ENCODE peak calls at places on chromosome 15, in seven cellular contexts. S is NCI-H2107, O is osteoblast, Y is T-helper 9 cell, M is posterior cingulate gyrus, I is H9, P is colonic mucosa. Z is an unnamed sample.

GRCh38 chr15:94258246-94258645 is 26.9 kb downstream of the MCTP2 start:
- DNase-seq in O (no peak), Y (no peak), S (no peak), I (no peak), P (no peak), M (no peak), Z (no peak)

GRCh38 chr15:45536951-45537350 is 14.4 kb upstream of the SLC30A4 start:
- DNase-seq in I (no peak), P (no peak), M (no peak), S (no peak), Y (no peak), O (no peak), Z (no peak)

GRCh38 chr15:45522179-45522930 is at the start of gene SLC30A4:
- DNase-seq in M (peak; percentile 61), S (no peak), Y (peak; percentile 51), O (peak; percentile 97), I (peak; percentile 44), P (peak; percentile 65), Z (peak; percentile 79)

GRCh38 chr15:49471733-49472132 is 48.7 kb downstream of the FGF7 start:
- DNase-seq in P (no peak), O (no peak), I (no peak), S (no peak), Y (no peak), M (no peak), Z (no peak)

GRCh38 chr15:95884276-95884675 is 446.2 kb upstream of the NR2F2 start:
- DNase-seq in P (no peak), I (no peak), S (no peak), M (no peak), O (peak; percentile 19), Y (no peak), Z (no peak)

GRCh38 chr15:74399511-74400312 is 32.3 kb upstream of the CYP11A1 start:
- DNase-seq in M (no peak), I (no peak), P (no peak), Y (no peak), S (no peak), O (peak; percentile 94), Z (no peak)

GRCh38 chr15:59042041-59042440 is 54.6 kb downstream of the RNF111 start:
- DNase-seq in Y (no peak), M (no peak), S (no peak), I (no peak), O (no peak), P (no peak), Z (no peak)

GRCh38 chr15:86624261-86625036 is 544.8 kb downstream of the AGBL1 start:
- DNase-seq in S (no peak), Y (peak; percentile 24), O (peak; percentile 91), I (peak; percentile 88), P (peak; percentile 84), M (peak; percentile 58), Z (peak; percentile 83)

GRCh38 chr15:101664303-101664913 is 12.2 kb upstream of the TM2D3 start:
- DNase-seq in M (no peak), Y (no peak), O (peak; percentile 46), I (no peak), S (no peak), P (no peak), Z (no peak)

GRCh38 chr15:38705421-38706219 is 141.0 kb upstream of the RASGRP1 start:
- DNase-seq in M (no peak), Y (no peak), S (no peak), P (no peak), I (no peak), O (no peak), Z (no peak)

GRCh38 chr15:77029166-77030041 is 34.5 kb downstream of the PSTPIP1 start:
- DNase-seq in M (no peak), S (no peak), P (peak; percentile 60), I (peak; percentile 22), Y (no peak), O (no peak), Z (peak; percentile 12)

GRCh38 chr15:69132935-69133861 is 27.2 kb upstream of the GLCE start:
- DNase-seq in O (no peak), M (no peak), Y (no peak), P (no peak), S (no peak), I (no peak), Z (no peak)

GRCh38 chr15:79380755-79381499 is 51.2 kb upstream of the MINAR1 start:
- DNase-seq in O (peak; percentile 61), M (peak; percentile 85), P (peak; percentile 81), I (peak; percentile 73), Y (peak; percentile 72), S (peak; percentile 11), Z (peak; percentile 83)

GRCh38 chr15:57388199-57388863 is 12.0 kb downstream of the CGNL1 start:
- DNase-seq in I (no peak), S (no peak), P (no peak), O (no peak), M (no peak), Y (no peak), Z (no peak)

GRCh38 chr15:97071658-97072057 is 741.2 kb downstream of the NR2F2 start:
- DNase-seq in M (no peak), O (no peak), P (no peak), Y (no peak), S (no peak), I (no peak), Z (no peak)

GRCh38 chr15:36370735-36371115 is 208.7 kb upstream of the CDIN1 start:
- DNase-seq in I (no peak), Y (no peak), S (no peak), O (peak; percentile 31), P (no peak), M (no peak), Z (no peak)

GRCh38 chr15:97470417-97470816 is 490.1 kb upstream of the ARRDC4 start:
- DNase-seq in Y (no peak), M (no peak), P (no peak), O (no peak), S (no peak), I (no peak), Z (no peak)

GRCh38 chr15:99181544-99181943 is 67.8 kb downstream of the TTC23 start:
- DNase-seq in M (no peak), Y (no peak), P (no peak), S (peak; percentile 8), O (peak; percentile 42), I (no peak), Z (peak; percentile 31)

GRCh38 chr15:66772967-66773873 is 71.2 kb downstream of the SMAD6 start:
- DNase-seq in Y (no peak), O (no peak), I (no peak), P (peak; percentile 68), S (no peak), M (no peak), Z (peak; percentile 62)

GRCh38 chr15:64519897-64520296 is 59.5 kb downstream of the ZNF609 start:
- DNase-seq in I (no peak), O (no peak), S (no peak), M (no peak), P (no peak), Y (no peak), Z (no peak)

GRCh38 chr15:58545307-58546065 is 113.7 kb downstream of the LIPC start:
- DNase-seq in I (no peak), M (no peak), S (no peak), P (no peak), Y (no peak), O (no peak), Z (no peak)

GRCh38 chr15:85730001-85730820 is 64.5 kb downstream of the KLHL25 start:
- DNase-seq in O (no peak), M (no peak), I (no peak), P (peak; percentile 70), S (no peak), Y (no peak), Z (no peak)

GRCh38 chr15:39582286-39582976 is 1.6 kb downstream of the THBS1 start:
- DNase-seq in S (no peak), Y (no peak), I (no peak), M (no peak), O (peak; percentile 79), P (peak; percentile 61), Z (peak; percentile 62)

GRCh38 chr15:44662478-44663409 is 718 bp downstream of the SPG11 start:
- DNase-seq in I (peak; percentile 59), P (peak; percentile 80), Y (peak; percentile 78), S (peak; percentile 30), M (peak; percentile 46), O (no peak), Z (peak; percentile 79)

GRCh38 chr15:72341361-72341760 is 21.4 kb upstream of the CELF6 start:
- DNase-seq in O (no peak), M (no peak), P (no peak), S (no peak), Y (no peak), I (peak; percentile 85), Z (no peak)

GRCh38 chr15:78077860-78078187 is 313 bp upstream of the TBC1D2B start:
- DNase-seq in Y (no peak), P (no peak), S (no peak), O (no peak), M (no peak), I (no peak), Z (no peak)

GRCh38 chr15:100334015-100334414 is 7.8 kb downstream of the ADAMTS17 start:
- DNase-seq in O (no peak), I (no peak), S (no peak), P (no peak), M (no peak), Y (no peak), Z (no peak)

GRCh38 chr15:42736178-42736792 is 643 bp downstream of the CDAN1 start:
- DNase-seq in P (no peak), M (no peak), I (no peak), O (peak; percentile 87), S (no peak), Y (no peak), Z (peak; percentile 36)

GRCh38 chr15:100318880-100319279 is 22.9 kb downstream of the ADAMTS17 start:
- DNase-seq in O (no peak), S (no peak), Y (no peak), M (no peak), P (no peak), I (no peak), Z (no peak)

GRCh38 chr15:43249699-43250203 is 17.0 kb downstream of the TGM5 start:
- DNase-seq in O (peak; percentile 96), P (no peak), Y (no peak), M (no peak), S (no peak), I (no peak), Z (no peak)

GRCh38 chr15:87849181-87849580 is 407.4 kb downstream of the NTRK3 start:
- DNase-seq in I (no peak), M (no peak), Y (no peak), P (no peak), S (no peak), O (no peak), Z (no peak)

GRCh38 chr15:96395687-96396086 is 65.2 kb downstream of the NR2F2 start:
- DNase-seq in Y (no peak), O (no peak), M (no peak), P (no peak), I (no peak), S (no peak), Z (no peak)

Z was measured in left cardiac atrium.